ENCODE peak calls at places on chromosomes 3 and 15, in four cellular contexts. F is cerebellum; E is T1000; P is activated CD4-positive, alpha-beta T cell treated with anti-CD3 and anti-CD28 coated beads, Interleukin-2, amount 50 U/mL, for 24 hours. G is an unnamed sample.
A peak's percentile ranks its signal among the peaks of the same experiment; 100 is the strongest.

GRCh38 chr3:25820372-25820771 is 30.5 kb downstream of the OXSM start:
- DNase-seq in P (no peak), F (no peak), E (peak; percentile 81), G (peak; percentile 72)

GRCh38 chr3:36591959-36592358 is 172.4 kb downstream of the DCLK3 start:
- DNase-seq in P (no peak), F (no peak), E (no peak), G (no peak)

GRCh38 chr15:84961114-84961452 is 20.6 kb upstream of the PDE8A start:
- DNase-seq in P (no peak), F (no peak), E (peak; percentile 11), G (no peak)

GRCh38 chr3:14456794-14457193 is 54.4 kb downstream of the SLC6A6 start:
- DNase-seq in F (no peak), P (no peak), E (no peak), G (no peak)

GRCh38 chr3:155554777-155555445 is 190.0 kb downstream of the PLCH1 start:
- DNase-seq in F (no peak), P (no peak), E (no peak), G (no peak)

GRCh38 chr3:62665627-62666433 is 209.4 kb downstream of the CADPS start:
- DNase-seq in P (no peak), E (no peak), F (peak; percentile 71), G (peak; percentile 59)

GRCh38 chr3:192183109-192183508 is 544.2 kb downstream of the FGF12 start:
- DNase-seq in F (no peak), P (no peak), E (no peak), G (no peak)

GRCh38 chr3:52005571-52005986 is 9.9 kb upstream of the RPL29 start:
- DNase-seq in P (no peak), F (no peak), E (peak; percentile 31), G (peak; percentile 76)

GRCh38 chr15:39312984-39313383 is 267.9 kb upstream of the THBS1 start:
- DNase-seq in F (no peak), E (no peak), P (no peak), G (peak; percentile 60)

GRCh38 chr15:29115093-29115991 is 154.3 kb downstream of the NSMCE3 start:
- DNase-seq in E (no peak), P (no peak), F (peak; percentile 60), G (peak; percentile 32)

GRCh38 chr3:172713316-172713715 is 2.4 kb upstream of the NCEH1 start:
- DNase-seq in F (no peak), E (no peak), P (no peak), G (no peak)

GRCh38 chr15:42140383-42141070 is 15.9 kb downstream of the PLA2G4F start:
- DNase-seq in F (no peak), P (no peak), E (no peak), G (no peak)

GRCh38 chr15:99921086-99921485 is 187.8 kb upstream of the LYSMD4 start:
- DNase-seq in P (no peak), F (no peak), E (no peak), G (no peak)

GRCh38 chr3:17157713-17158112 is 273.0 kb downstream of the PLCL2 start:
- DNase-seq in E (no peak), P (no peak), F (no peak), G (no peak)

GRCh38 chr3:45100998-45101407 is 45.2 kb downstream of the CDCP1 start:
- DNase-seq in P (no peak), E (no peak), F (no peak), G (no peak)

GRCh38 chr3:171543759-171544284 is 83.6 kb upstream of the TNIK start:
- DNase-seq in P (no peak), F (no peak), E (no peak), G (no peak)

GRCh38 chr3:172918165-172918564 is 167.6 kb downstream of the ECT2 start:
- DNase-seq in P (no peak), F (no peak), E (no peak), G (peak; percentile 89)

GRCh38 chr15:63107895-63108546 is 13.6 kb upstream of the LACTB start:
- DNase-seq in F (no peak), P (no peak), E (peak; percentile 91), G (peak; percentile 73)

GRCh38 chr15:68819451-68820204 is 1.1 kb downstream of the ANP32A start:
- DNase-seq in E (no peak), F (peak; percentile 38), P (peak; percentile 38), G (peak; percentile 39)

GRCh38 chr15:77030928-77031375 is 36.0 kb downstream of the PSTPIP1 start:
- DNase-seq in P (no peak), E (no peak), F (no peak), G (no peak)

GRCh38 chr3:123725652-123726400 is 141.0 kb upstream of the HACD2 start:
- DNase-seq in P (no peak), E (no peak), F (no peak), G (peak; percentile 8)

GRCh38 chr3:74139648-74140047 is 474.8 kb downstream of the CNTN3 start:
- DNase-seq in P (no peak), E (no peak), F (peak; percentile 8), G (no peak)

GRCh38 chr3:56800373-56801150 is 1.2 kb downstream of the ARHGEF3 start:
- DNase-seq in P (peak; percentile 35), E (no peak), F (no peak), G (peak; percentile 61)

GRCh38 chr3:134874737-134875413 is 79.8 kb downstream of the EPHB1 start:
- DNase-seq in E (no peak), F (peak; percentile 85), P (no peak), G (peak; percentile 51)

GRCh38 chr3:56999547-56999946 is 60.9 kb upstream of the SPATA12 start:
- DNase-seq in F (no peak), E (no peak), P (no peak), G (no peak)

GRCh38 chr15:68789041-68789920 is 31.4 kb downstream of the ANP32A start:
- DNase-seq in E (no peak), F (no peak), P (no peak), G (peak; percentile 26)

GRCh38 chr3:101077361-101078011 is 84.3 kb upstream of the ABI3BP start:
- DNase-seq in E (no peak), F (no peak), P (no peak), G (peak; percentile 80)

GRCh38 chr3:159137966-159138365 is 336.1 kb downstream of the MFSD1 start:
- DNase-seq in P (no peak), F (no peak), E (no peak), G (no peak)

GRCh38 chr3:20141841-20142240 is 44.2 kb downstream of the SGO1 start:
- DNase-seq in E (no peak), P (no peak), F (peak; percentile 88), G (no peak)

GRCh38 chr15:64681424-64682024 is 93.9 kb downstream of the RBPMS2 start:
- DNase-seq in F (peak; percentile 69), P (no peak), E (no peak), G (peak; percentile 83)

GRCh38 chr3:113234688-113235260 is 23.4 kb downstream of the BOC start:
- DNase-seq in E (no peak), F (no peak), P (no peak), G (no peak)

G was measured in dermis blood vessel endothelial cell.